ENCODE peak calls at places on chromosomes 4 and X, in seven cellular contexts. R, Q, W, C, U, X and O are unnamed samples. For H3K4me1, the result is how much of the 10 kb centered on the place peaks cover.

GRCh38 chr4:118282692-118283091 is 70.1 kb downstream of the PRSS12 start:
- DNase-seq in R (no peak), X (no peak), U (no peak), C (peak), Q (no peak), W (no peak), O (no peak)

GRCh38 chr4:6128221-6128871 is 72.0 kb downstream of the JAKMIP1 start:
- DNase-seq in X (no peak), Q (no peak), R (no peak), U (no peak), W (no peak), C (no peak), O (no peak)

GRCh38 chrX:150897371-150898319 is 823 bp downstream of the CD99L2 start:
- DNase-seq in U (peak), R (no peak), X (peak), C (no peak), W (peak), Q (peak), O (peak)

GRCh38 chrX:70433848-70434351 is 10.7 kb upstream of the DLG3 start:
- DNase-seq in X (peak), U (peak), C (peak), W (peak), Q (peak), R (peak), O (peak)

GRCh38 chr4:6492861-6493667 is 20.6 kb upstream of the PPP2R2C start:
- DNase-seq in X (no peak), U (no peak), W (no peak), Q (no peak), C (no peak), R (no peak), O (no peak)

GRCh38 chr4:46931981-46932380 is 22.9 kb upstream of the COX7B2 start:
- DNase-seq in R (no peak), X (peak), W (peak), C (peak), Q (no peak), U (peak), O (peak)

GRCh38 chr4:113943863-113944262 is 35.6 kb downstream of the ARSJ start:
- DNase-seq in Q (no peak), U (no peak), C (peak), W (no peak), R (no peak), X (no peak), O (no peak)

GRCh38 chr4:2535386-2536192 is 858 bp upstream of the FAM193A start:
- DNase-seq in X (peak), U (peak), Q (no peak), C (peak), R (peak), W (peak), O (peak)

GRCh38 chr4:24322517-24322916 is 261.8 kb downstream of the DHX15 start:
- DNase-seq in X (no peak), U (no peak), Q (no peak), C (peak), W (no peak), R (no peak), O (no peak)

GRCh38 chr4:139501117-139501516 is 47.2 kb downstream of the RAB33B start:
- DNase-seq in X (no peak), U (no peak), R (no peak), C (no peak), W (no peak), Q (no peak), O (no peak)

GRCh38 chrX:151902813-151903591 is 9.7 kb upstream of the MAGEA4 start:
- DNase-seq in U (no peak), C (peak), R (no peak), Q (peak), W (peak), X (peak), O (peak)

GRCh38 chrX:84876876-84877275 is 126.8 kb upstream of the APOOL start:
- DNase-seq in C (no peak), U (no peak), R (no peak), Q (no peak), X (no peak), W (no peak), O (no peak)

GRCh38 chrX:9576059-9576458 is 111.2 kb downstream of the TBL1X start:
- DNase-seq in Q (no peak), W (no peak), R (no peak), C (no peak), X (no peak), U (no peak), O (no peak)

GRCh38 chr4:162115323-162115722 is 48.5 kb downstream of the FSTL5 start:
- DNase-seq in X (no peak), U (no peak), R (no peak), C (no peak), Q (no peak), W (no peak), O (no peak)

GRCh38 chr4:128512161-128512560 is 224.5 kb upstream of the PGRMC2 start:
- DNase-seq in Q (no peak), R (no peak), X (no peak), C (no peak), W (no peak), U (no peak), O (no peak)

GRCh38 chr4:125520258-125520990 is 205.7 kb downstream of the FAT4 start:
- DNase-seq in W (no peak), Q (no peak), R (no peak), X (no peak), C (peak), U (no peak), O (no peak)

GRCh38 chrX:132740316-132741123 is 217.9 kb downstream of the HS6ST2 start:
- DNase-seq in W (no peak), Q (no peak), C (no peak), X (no peak), U (no peak), R (no peak), O (no peak)

GRCh38 chr4:152590179-152591031 is 54.5 kb upstream of the FBXW7 start:
- DNase-seq in C (peak), U (no peak), Q (no peak), R (no peak), W (no peak), X (no peak), O (no peak)

GRCh38 chrX:29530520-29530919 is 684.8 kb upstream of the MAGEB2 start:
- DNase-seq in W (no peak), X (no peak), Q (no peak), R (no peak), C (peak), U (no peak), O (no peak)

GRCh38 chr4:3261411-3262207 is 12.7 kb downstream of the MSANTD1 start:
- DNase-seq in R (no peak), W (no peak), U (peak), Q (no peak), C (no peak), X (peak), O (peak)

GRCh38 chr4:23374280-23374679 is 515.6 kb downstream of the PPARGC1A start:
- DNase-seq in X (no peak), U (no peak), W (no peak), C (no peak), Q (no peak), R (no peak), O (no peak)

GRCh38 chr4:106032851-106033286 is 137.6 kb downstream of the NPNT start:
- DNase-seq in W (no peak), C (no peak), X (no peak), Q (no peak), R (no peak), U (no peak), O (no peak)

GRCh38 chr4:57190651-57191481 is 80.7 kb upstream of the IGFBP7 start:
- DNase-seq in U (no peak), Q (peak), R (no peak), C (peak), X (peak), W (peak), O (no peak)

GRCh38 chrX:122625821-122626220 is 558.3 kb upstream of the GRIA3 start:
- DNase-seq in C (peak), W (no peak), U (no peak), X (no peak), Q (no peak), R (no peak), O (no peak)

GRCh38 chrX:136794080-136794479 is 13.3 kb upstream of the ARHGEF6 start:
- DNase-seq in W (no peak), Q (no peak), R (no peak), C (no peak), U (no peak), X (no peak), O (no peak)

GRCh38 chrX:21838937-21839333 is 482 bp upstream of the MBTPS2 start:
- DNase-seq in U (no peak), X (no peak), W (no peak), R (no peak), C (peak), Q (no peak), O (no peak)

GRCh38 chrX:48937065-48937907 is 18.5 kb upstream of the PIM2 start:
- DNase-seq in Q (no peak), U (peak), R (no peak), W (peak), C (no peak), X (peak), O (peak)

GRCh38 chr4:106982711-106983211 is 53.4 kb downstream of the DKK2 start:
- DNase-seq in Q (no peak), R (no peak), W (no peak), X (no peak), U (no peak), C (no peak), O (no peak)

GRCh38 chrX:69493193-69493592 is 10.9 kb upstream of the NALF2 start:
- DNase-seq in R (no peak), X (peak), W (peak), U (no peak), Q (peak), C (no peak), O (no peak)

GRCh38 chr4:53614616-53615015 is 23.3 kb upstream of the LNX1 start:
- DNase-seq in C (no peak), W (no peak), R (no peak), X (peak), Q (no peak), U (no peak), O (no peak)

GRCh38 chr4:150510176-150510875 is 71.6 kb upstream of the MAB21L2 start:
- DNase-seq in R (no peak), Q (peak), W (no peak), C (peak), X (no peak), U (no peak), O (no peak)

GRCh38 chr4:40283968-40284367 is 51.2 kb upstream of the CHRNA9 start:
- DNase-seq in Q (peak), W (no peak), R (no peak), X (no peak), U (no peak), C (no peak), O (peak)

GRCh38 chr4:40292313-40292759 is 42.8 kb upstream of the CHRNA9 start:
- DNase-seq in Q (no peak), C (peak), W (peak), U (no peak), R (no peak), X (no peak), O (no peak)

GRCh38 chr4:40283413-40283812 is 51.7 kb upstream of the CHRNA9 start:
- DNase-seq in R (no peak), U (no peak), W (no peak), X (no peak), Q (no peak), C (no peak), O (no peak)

GRCh38 chr4:40289366-40290188 is 45.6 kb upstream of the CHRNA9 start:
- DNase-seq in Q (no peak), W (no peak), C (peak), U (no peak), X (no peak), R (no peak), O (no peak)

GRCh38 chr4:40288547-40288946 is 46.6 kb upstream of the CHRNA9 start:
- DNase-seq in X (no peak), Q (no peak), C (no peak), R (no peak), U (no peak), W (no peak), O (no peak)
- H3K4me1 ChIP-seq in X (under half), Q (under half), C (under half), R (under half), U (under half), W (under half), O (under half)

GRCh38 chrX:47571896-47572295 is 10.3 kb upstream of the TIMP1 start:
- DNase-seq in C (no peak), Q (no peak), X (no peak), U (no peak), W (no peak), R (no peak), O (no peak)
- TF ChIP-seq POLR2A in C (no peak), Q (no peak), X (no peak), U (no peak), W (no peak), R (no peak), O (no peak)

GRCh38 chrX:153763298-153763932 is 634 bp upstream of the PLXNB3 start:
- DNase-seq in R (no peak), X (no peak), C (no peak), W (no peak), Q (no peak), U (no peak), O (no peak)

GRCh38 chrX:153763989-153764755 is at the start of gene PLXNB3:
- DNase-seq in W (peak), R (peak), U (peak), Q (peak), X (peak), C (peak), O (peak)

GRCh38 chrX:153761863-153762262 is 2.2 kb upstream of the PLXNB3 start:
- DNase-seq in C (no peak), W (no peak), X (no peak), Q (no peak), U (no peak), R (peak), O (no peak)

GRCh38 chrX:153764786-153765137 is 713 bp downstream of the PLXNB3 start:
- DNase-seq in X (no peak), Q (no peak), R (peak), C (no peak), U (no peak), W (no peak), O (no peak)

DNA sequence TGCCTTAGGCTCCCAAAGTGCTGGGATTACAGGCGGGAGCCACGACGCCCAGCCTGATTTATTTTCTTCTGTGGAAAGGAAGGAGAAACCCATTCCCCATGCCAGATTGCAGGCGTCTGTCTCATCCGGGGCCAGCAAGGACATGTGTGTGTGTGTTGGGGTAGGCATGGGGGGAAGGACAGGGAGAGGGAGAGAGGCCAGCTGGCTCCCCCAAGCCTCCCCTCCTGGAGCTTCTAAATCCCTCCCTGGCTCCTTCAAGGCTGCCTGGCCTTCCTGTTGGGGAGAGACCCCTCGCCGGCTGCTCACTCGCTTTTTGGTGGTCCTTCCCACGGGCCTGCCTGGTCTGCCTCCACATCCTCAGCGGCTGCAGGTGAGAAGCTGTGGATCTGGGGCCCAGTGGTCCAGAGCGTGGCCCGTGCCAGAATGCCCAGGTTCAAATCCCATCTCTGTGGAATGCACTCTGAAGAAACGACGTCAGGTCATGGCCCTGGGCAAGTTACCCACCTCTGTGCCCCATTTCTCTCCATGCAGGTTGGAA is 1.3 kb upstream of the PLXNB3 start:
- DNase-seq in U (no peak), W (no peak), C (no peak), Q (no peak), X (no peak), R (no peak), O (no peak)
- H3K4me1 ChIP-seq in U (under half), W (under half), C (under half), Q (under half), X (under half), R (under half), O (under half)

DNA sequence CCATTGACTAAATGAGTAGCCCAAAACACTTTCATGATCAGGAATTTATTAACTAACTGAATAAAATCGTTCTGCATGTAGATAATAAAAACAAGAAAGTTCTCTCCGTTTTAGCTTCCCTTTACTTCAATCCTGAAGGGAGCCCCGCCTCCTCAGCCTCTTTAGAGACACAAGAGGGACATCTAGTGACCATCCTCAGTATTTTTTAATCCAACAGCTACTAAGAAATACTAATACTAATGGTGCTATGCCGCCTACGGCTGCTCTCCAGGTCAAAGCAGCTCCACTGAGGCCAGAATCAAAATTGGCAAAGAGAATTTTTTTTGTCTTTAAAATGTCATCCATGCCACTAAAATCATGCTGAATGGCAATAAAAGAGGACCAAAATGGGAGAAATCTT is 3.2 kb upstream of the PCDH19 start:
- DNase-seq in X (peak), C (peak), U (no peak), W (peak), R (peak), Q (peak), O (no peak)
- TF ChIP-seq POLR2A in X (no peak), C (no peak), U (no peak), W (no peak), R (no peak), Q (no peak), O (no peak)